ENCODE peak calls at places on chromosomes 1 and 21, in six cellular contexts. H, F, B, J, O and M are unnamed samples.

GRCh38 chr1:17168480-17168878 is 36.4 kb upstream of the PADI1 start:
- DNase-seq in J (no peak), O (no peak), F (no peak), H (no peak), B (peak), M (no peak)

GRCh38 chr1:24930703-24931480 is 816 bp upstream of the RUNX3 start:
- DNase-seq in J (no peak), F (no peak), O (no peak), B (no peak), H (no peak), M (no peak)

GRCh38 chr1:15214507-15214906 is 32.5 kb upstream of the FHAD1 start:
- DNase-seq in B (peak), O (no peak), H (no peak), J (peak), F (no peak), M (peak)

GRCh38 chr1:150555198-150555970 is 6.2 kb downstream of the ADAMTSL4 start:
- DNase-seq in J (no peak), O (no peak), H (no peak), B (no peak), F (no peak), M (no peak)

GRCh38 chr1:67557731-67558448 is 127.1 kb upstream of the GADD45A start:
- DNase-seq in H (no peak), F (no peak), J (no peak), O (no peak), B (no peak), M (no peak)

GRCh38 chr1:12175456-12175797 is 8.6 kb downstream of the TNFRSF1B start:
- DNase-seq in B (no peak), H (no peak), J (no peak), F (no peak), O (no peak), M (no peak)

GRCh38 chr1:206447079-206447780 is 23.0 kb upstream of the IKBKE start:
- DNase-seq in O (no peak), B (no peak), H (no peak), J (no peak), F (no peak), M (no peak)

GRCh38 chr1:224213438-224214119 is 30.5 kb downstream of the DEGS1 start:
- DNase-seq in J (no peak), F (no peak), O (no peak), H (peak), B (no peak), M (peak)

GRCh38 chr1:43872280-43872679 is 61.3 kb upstream of the ARTN start:
- DNase-seq in J (no peak), B (no peak), F (no peak), H (no peak), O (no peak), M (no peak)

GRCh38 chr1:218079820-218080219 is 205.3 kb upstream of the RRP15 start:
- DNase-seq in F (no peak), B (no peak), J (no peak), O (no peak), H (no peak), M (no peak)

GRCh38 chr1:154348429-154349076 is 23.2 kb downstream of the ATP8B2 start:
- DNase-seq in B (no peak), F (no peak), O (no peak), H (no peak), J (no peak), M (no peak)

GRCh38 chr21:44261675-44262295 is at the start of gene DNMT3L:
- DNase-seq in O (no peak), J (no peak), F (no peak), H (no peak), B (no peak), M (no peak)

GRCh38 chr1:64127297-64127696 is 76.1 kb upstream of the UBE2U start:
- DNase-seq in F (no peak), H (no peak), B (no peak), O (no peak), J (no peak), M (no peak)

GRCh38 chr1:85274969-85275453 is 1.4 kb downstream of the BCL10 start:
- DNase-seq in F (no peak), H (no peak), J (no peak), O (no peak), B (peak), M (no peak)

GRCh38 chr1:209048961-209049669 is 534.4 kb upstream of the CAMK1G start:
- DNase-seq in F (no peak), B (no peak), J (no peak), H (no peak), O (no peak), M (no peak)

GRCh38 chr1:221994274-221994698 is 252.4 kb upstream of the DUSP10 start:
- DNase-seq in H (no peak), O (no peak), F (no peak), B (peak), J (no peak), M (no peak)

GRCh38 chr1:186304982-186305949 is 69.8 kb downstream of the TPR start:
- DNase-seq in J (no peak), H (peak), O (peak), F (no peak), B (peak), M (no peak)

GRCh38 chr1:226482196-226482595 is 66.4 kb upstream of the STUM start:
- DNase-seq in F (no peak), B (no peak), O (no peak), J (no peak), H (no peak), M (no peak)

GRCh38 chr1:200075522-200075921 is 48.0 kb downstream of the NR5A2 start:
- DNase-seq in H (no peak), B (no peak), J (no peak), O (no peak), F (no peak), M (no peak)

GRCh38 chr1:173302890-173303829 is 96.0 kb upstream of the TNFSF4 start:
- DNase-seq in B (no peak), J (no peak), H (peak), O (no peak), F (no peak), M (no peak)

GRCh38 chr1:78088486-78088885 is 42.7 kb downstream of the GIPC2 start:
- DNase-seq in J (no peak), B (no peak), F (no peak), H (no peak), O (no peak), M (no peak)

GRCh38 chr1:247336390-247336789 is 4.7 kb upstream of the ZNF496 start:
- DNase-seq in F (no peak), O (no peak), J (no peak), H (no peak), B (no peak), M (no peak)

GRCh38 chr1:95734560-95734959 is 500.6 kb downstream of the RWDD3 start:
- DNase-seq in J (no peak), H (no peak), F (no peak), O (no peak), B (no peak), M (no peak)

GRCh38 chr21:35810431-35810970 is 249.8 kb downstream of the SETD4 start:
- DNase-seq in B (no peak), J (no peak), O (no peak), H (no peak), F (no peak), M (no peak)

GRCh38 chr1:40395211-40396175 is 22.0 kb downstream of the SMAP2 start:
- DNase-seq in J (no peak), H (no peak), B (no peak), F (no peak), O (no peak), M (no peak)

GRCh38 chr21:16968436-16968835 is 544.4 kb upstream of the CXADR start:
- DNase-seq in B (no peak), H (no peak), J (no peak), F (no peak), O (no peak), M (no peak)

GRCh38 chr1:25068316-25068715 is 138.2 kb upstream of the RUNX3 start:
- DNase-seq in O (no peak), B (no peak), H (no peak), F (no peak), J (no peak), M (no peak)

GRCh38 chr1:223084466-223084865 is 58.6 kb downstream of the TLR5 start:
- DNase-seq in O (no peak), J (no peak), F (no peak), H (no peak), B (no peak), M (no peak)

GRCh38 chr1:156895408-156895874 is 1.9 kb downstream of the PEAR1 start:
- DNase-seq in O (no peak), H (no peak), J (no peak), B (peak), F (no peak), M (no peak)

GRCh38 chr1:58264462-58264861 is 282.1 kb downstream of the OMA1 start:
- DNase-seq in H (no peak), B (no peak), J (no peak), F (no peak), O (no peak), M (no peak)

GRCh38 chr1:234000557-234001081 is 96.1 kb downstream of the SLC35F3 start:
- DNase-seq in O (no peak), B (no peak), F (no peak), J (no peak), H (peak), M (no peak)

GRCh38 chr1:47708658-47709301 is 270.9 kb downstream of the FOXD2 start:
- DNase-seq in J (no peak), H (no peak), O (no peak), F (no peak), B (no peak), M (no peak)

GRCh38 chr1:98264727-98265126 is 343.9 kb upstream of the DPYD start:
- DNase-seq in F (no peak), O (no peak), B (no peak), H (no peak), J (no peak), M (no peak)

GRCh38 chr1:179175011-179175934 is 54.2 kb downstream of the ABL2 start:
- DNase-seq in H (no peak), F (peak), O (no peak), B (peak), J (no peak), M (no peak)

GRCh38 chr1:162847839-162848453 is 13.0 kb downstream of the CCDC190 start:
- DNase-seq in B (peak), O (peak), J (peak), F (peak), H (peak), M (no peak)

GRCh38 chr1:178959543-178960460 is 65.9 kb upstream of the FAM20B start:
- DNase-seq in F (no peak), O (no peak), J (no peak), H (no peak), B (no peak), M (no peak)

GRCh38 chr1:167744901-167745300 is 23.1 kb downstream of the MPZL1 start:
- DNase-seq in J (no peak), H (no peak), B (no peak), O (no peak), F (no peak), M (no peak)

GRCh38 chr1:67052741-67053534 is 1.0 kb downstream of the SLC35D1 start:
- DNase-seq in J (peak), F (peak), O (no peak), B (peak), H (peak), M (no peak)

GRCh38 chr1:108059945-108060344 is 95.0 kb upstream of the VAV3 start:
- DNase-seq in J (no peak), H (no peak), B (no peak), O (no peak), F (no peak), M (no peak)

GRCh38 chr1:108066808-108067207 is 101.8 kb upstream of the VAV3 start:
- DNase-seq in B (no peak), O (no peak), F (no peak), J (no peak), H (no peak), M (no peak)

GRCh38 chr1:108063703-108064102 is 98.7 kb upstream of the VAV3 start:
- DNase-seq in B (no peak), H (no peak), O (no peak), J (no peak), F (no peak), M (no peak)

GRCh38 chr1:108068141-108068540 is 103.2 kb upstream of the VAV3 start:
- DNase-seq in O (no peak), J (no peak), B (no peak), H (no peak), F (no peak), M (no peak)

GRCh38 chr1:108064255-108064654 is 99.3 kb upstream of the VAV3 start:
- DNase-seq in F (no peak), O (no peak), B (no peak), J (no peak), H (no peak), M (no peak)
- H3K4me3 ChIP-seq in F (no peak), O (no peak), B (no peak), J (no peak), H (no peak), M (no peak)

DNA sequence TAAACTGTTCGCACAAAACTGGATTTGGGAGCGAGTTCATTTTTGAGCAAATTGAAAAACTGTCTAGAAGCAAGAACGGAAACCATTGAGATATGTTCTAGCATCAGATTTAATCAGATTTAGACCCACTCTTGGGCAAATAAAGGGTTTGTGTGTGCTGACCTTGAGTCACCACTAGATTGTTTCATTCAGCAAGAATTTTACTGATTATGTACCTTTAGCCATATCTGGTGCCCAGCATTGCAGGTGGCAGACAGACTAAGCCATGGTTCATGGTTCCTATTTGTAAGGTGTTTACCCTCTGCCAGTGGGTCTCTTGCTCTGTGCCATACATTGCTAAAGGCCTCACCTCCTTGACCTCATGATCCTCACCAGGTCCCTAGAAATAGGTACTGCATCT is 1.4 kb downstream of the NUDC start:
- DNase-seq in H (no peak), B (no peak), O (no peak), J (no peak), F (no peak), M (no peak)
- H3K4me3 ChIP-seq in H (peak), B (no peak), O (peak), J (peak), F (peak), M (no peak)

DNA sequence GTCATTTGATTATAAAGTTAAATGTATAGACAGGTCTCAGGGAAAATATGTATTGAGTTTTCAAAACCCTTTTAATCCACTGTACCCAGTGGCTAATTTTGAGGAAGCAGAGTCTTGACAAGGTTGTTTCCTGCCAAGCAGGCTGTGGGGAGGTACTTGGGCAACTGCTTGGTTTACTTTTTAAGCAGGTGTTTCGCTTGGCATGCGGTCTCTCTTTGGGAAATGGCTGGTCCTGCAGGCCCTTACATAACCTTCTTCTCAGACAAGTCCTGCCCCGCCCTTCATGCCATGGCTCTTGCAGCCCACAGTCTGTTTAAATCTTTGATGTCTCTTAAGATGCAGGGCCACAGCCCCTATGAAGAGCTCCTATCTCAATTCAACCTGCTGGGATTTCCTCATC is 36.0 kb upstream of the ABCD3 start:
- DNase-seq in J (no peak), B (no peak), F (no peak), O (peak), H (no peak), M (no peak)
- H3K4me3 ChIP-seq in J (no peak), B (no peak), F (no peak), O (no peak), H (no peak), M (no peak)

GRCh38 chr1:33609739-33610138 is 137.3 kb downstream of the ZSCAN20 start:
- DNase-seq in B (no peak), H (no peak), J (no peak), F (no peak), O (no peak), M (no peak)

GRCh38 chr1:33608825-33609400 is 136.5 kb downstream of the ZSCAN20 start:
- DNase-seq in H (no peak), F (no peak), J (no peak), B (no peak), O (no peak), M (no peak)

GRCh38 chr1:33607444-33608005 is 135.1 kb downstream of the ZSCAN20 start:
- DNase-seq in F (no peak), J (no peak), O (no peak), H (no peak), B (no peak), M (no peak)

GRCh38 chr1:33602271-33602670 is 129.8 kb downstream of the ZSCAN20 start:
- DNase-seq in J (no peak), H (no peak), B (no peak), O (no peak), F (no peak), M (no peak)

DNA sequence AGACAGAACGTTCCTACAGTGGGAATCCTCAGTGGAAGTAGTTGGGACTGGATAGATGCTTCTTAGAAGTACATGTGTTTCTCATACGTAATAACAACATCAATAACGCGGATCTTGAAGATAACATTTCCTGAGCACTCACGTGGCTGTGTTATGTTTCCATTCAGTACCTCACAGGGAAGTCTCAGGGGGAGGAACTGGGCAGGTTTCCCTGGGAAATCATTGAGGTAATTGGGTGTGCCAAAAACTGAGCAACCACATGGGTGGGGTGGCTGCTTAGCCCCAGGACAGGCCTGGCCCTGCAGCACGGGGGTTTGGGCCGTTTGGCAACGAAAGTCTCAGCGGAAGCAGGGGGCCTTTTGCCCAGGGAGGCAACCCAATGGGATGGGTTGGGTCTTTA is 133.8 kb downstream of the ZSCAN20 start:
- DNase-seq in F (no peak), J (peak), H (no peak), O (no peak), B (no peak), M (no peak)
- H3K4me3 ChIP-seq in F (no peak), J (no peak), H (no peak), O (no peak), B (no peak), M (no peak)